ENCODE peak calls at places on chromosome 13, in five cellular contexts. One of them, this sample, is unnamed.

GRCh38 chr13:98922306-98922705 is 55.6 kb downstream of the DOCK9 start:
- DNase-seq in heart right ventricle: no peak
- DNase-seq in CD4-positive, CD25-positive, alpha-beta regulatory T cell: no peak
- DNase-seq in effector memory CD4-positive, alpha-beta T cell: no peak
- DNase-seq in heart left ventricle: no peak
- DNase-seq in this sample: no peak

GRCh38 chr13:110425444-110425780 is 118.3 kb downstream of the COL4A2 start:
- DNase-seq in heart left ventricle: no peak
- DNase-seq in CD4-positive, CD25-positive, alpha-beta regulatory T cell: no peak
- DNase-seq in heart right ventricle: no peak
- DNase-seq in effector memory CD4-positive, alpha-beta T cell: no peak
- DNase-seq in this sample: no peak

GRCh38 chr13:47594833-47595232 is 406.2 kb downstream of the SUCLA2 start:
- DNase-seq in effector memory CD4-positive, alpha-beta T cell: no peak
- DNase-seq in heart left ventricle: no peak
- DNase-seq in CD4-positive, CD25-positive, alpha-beta regulatory T cell: no peak
- DNase-seq in heart right ventricle: no peak
- DNase-seq in this sample: peak; percentile 4

GRCh38 chr13:19681517-19681916 is 48.1 kb downstream of the MPHOSPH8 start:
- DNase-seq in heart left ventricle: no peak
- DNase-seq in CD4-positive, CD25-positive, alpha-beta regulatory T cell: no peak
- DNase-seq in heart right ventricle: no peak
- DNase-seq in effector memory CD4-positive, alpha-beta T cell: no peak
- DNase-seq in this sample: no peak

GRCh38 chr13:50928088-50928487 is 18.5 kb downstream of the RNASEH2B start:
- DNase-seq in CD4-positive, CD25-positive, alpha-beta regulatory T cell: no peak
- DNase-seq in heart left ventricle: no peak
- DNase-seq in effector memory CD4-positive, alpha-beta T cell: no peak
- DNase-seq in heart right ventricle: no peak
- DNase-seq in this sample: no peak

GRCh38 chr13:46531953-46532352 is 21.0 kb upstream of the LRCH1 start:
- DNase-seq in heart left ventricle: no peak
- DNase-seq in effector memory CD4-positive, alpha-beta T cell: no peak
- DNase-seq in heart right ventricle: no peak
- DNase-seq in CD4-positive, CD25-positive, alpha-beta regulatory T cell: no peak
- DNase-seq in this sample: no peak

GRCh38 chr13:27791146-27791900 is 960 bp upstream of the GSX1 start:
- DNase-seq in CD4-positive, CD25-positive, alpha-beta regulatory T cell: no peak
- DNase-seq in effector memory CD4-positive, alpha-beta T cell: no peak
- DNase-seq in heart right ventricle: no peak
- DNase-seq in heart left ventricle: no peak
- DNase-seq in this sample: no peak

GRCh38 chr13:42367836-42368235 is 95.9 kb downstream of the AKAP11 start:
- DNase-seq in effector memory CD4-positive, alpha-beta T cell: no peak
- DNase-seq in heart left ventricle: no peak
- DNase-seq in CD4-positive, CD25-positive, alpha-beta regulatory T cell: no peak
- DNase-seq in heart right ventricle: no peak
- DNase-seq in this sample: no peak

GRCh38 chr13:46662690-46663089 is 109.7 kb downstream of the LRCH1 start:
- DNase-seq in heart left ventricle: no peak
- DNase-seq in CD4-positive, CD25-positive, alpha-beta regulatory T cell: no peak
- DNase-seq in heart right ventricle: no peak
- DNase-seq in effector memory CD4-positive, alpha-beta T cell: no peak
- DNase-seq in this sample: no peak

GRCh38 chr13:46232281-46232680 is 20.6 kb downstream of the LRRC63 start:
- DNase-seq in heart right ventricle: no peak
- DNase-seq in CD4-positive, CD25-positive, alpha-beta regulatory T cell: no peak
- DNase-seq in effector memory CD4-positive, alpha-beta T cell: no peak
- DNase-seq in heart left ventricle: no peak
- DNase-seq in this sample: no peak

GRCh38 chr13:97109256-97109655 is 112.9 kb upstream of the MBNL2 start:
- DNase-seq in heart left ventricle: no peak
- DNase-seq in effector memory CD4-positive, alpha-beta T cell: no peak
- DNase-seq in CD4-positive, CD25-positive, alpha-beta regulatory T cell: no peak
- DNase-seq in heart right ventricle: no peak
- DNase-seq in this sample: no peak

GRCh38 chr13:33207616-33207964 is 78.0 kb downstream of the STARD13 start:
- DNase-seq in heart right ventricle: peak; percentile 51
- DNase-seq in CD4-positive, CD25-positive, alpha-beta regulatory T cell: no peak
- DNase-seq in effector memory CD4-positive, alpha-beta T cell: no peak
- DNase-seq in heart left ventricle: peak; percentile 59
- DNase-seq in this sample: no peak

GRCh38 chr13:101556676-101557121 is 104.2 kb downstream of the ITGBL1 start:
- DNase-seq in heart left ventricle: no peak
- DNase-seq in heart right ventricle: no peak
- DNase-seq in CD4-positive, CD25-positive, alpha-beta regulatory T cell: no peak
- DNase-seq in effector memory CD4-positive, alpha-beta T cell: no peak
- DNase-seq in this sample: no peak

GRCh38 chr13:97849305-97849704 is 104.2 kb upstream of the IPO5 start:
- DNase-seq in effector memory CD4-positive, alpha-beta T cell: no peak
- DNase-seq in heart left ventricle: no peak
- DNase-seq in heart right ventricle: no peak
- DNase-seq in CD4-positive, CD25-positive, alpha-beta regulatory T cell: no peak
- DNase-seq in this sample: no peak

GRCh38 chr13:111005808-111006494 is 91.1 kb upstream of the ANKRD10 start:
- DNase-seq in heart left ventricle: peak; percentile 80
- DNase-seq in heart right ventricle: peak; percentile 71
- DNase-seq in CD4-positive, CD25-positive, alpha-beta regulatory T cell: no peak
- DNase-seq in effector memory CD4-positive, alpha-beta T cell: no peak
- DNase-seq in this sample: no peak

GRCh38 chr13:28094311-28094710 is 6.1 kb downstream of the FLT3 start:
- DNase-seq in effector memory CD4-positive, alpha-beta T cell: no peak
- DNase-seq in CD4-positive, CD25-positive, alpha-beta regulatory T cell: no peak
- DNase-seq in heart left ventricle: no peak
- DNase-seq in heart right ventricle: no peak
- DNase-seq in this sample: no peak

GRCh38 chr13:99331881-99332293 is 24.7 kb upstream of the GPR183 start:
- DNase-seq in heart right ventricle: no peak
- DNase-seq in CD4-positive, CD25-positive, alpha-beta regulatory T cell: no peak
- DNase-seq in effector memory CD4-positive, alpha-beta T cell: no peak
- DNase-seq in heart left ventricle: no peak
- DNase-seq in this sample: no peak

GRCh38 chr13:89402211-89402610 is 1731.0 kb downstream of the SLITRK5 start:
- DNase-seq in effector memory CD4-positive, alpha-beta T cell: no peak
- DNase-seq in heart right ventricle: no peak
- DNase-seq in heart left ventricle: no peak
- DNase-seq in CD4-positive, CD25-positive, alpha-beta regulatory T cell: no peak
- DNase-seq in this sample: no peak

GRCh38 chr13:111620586-111620985 is 300.1 kb downstream of the TEX29 start:
- DNase-seq in heart left ventricle: no peak
- DNase-seq in CD4-positive, CD25-positive, alpha-beta regulatory T cell: no peak
- DNase-seq in heart right ventricle: no peak
- DNase-seq in effector memory CD4-positive, alpha-beta T cell: no peak
- DNase-seq in this sample: no peak

GRCh38 chr13:59120297-59120843 is 1043.4 kb downstream of the DIAPH3 start:
- DNase-seq in CD4-positive, CD25-positive, alpha-beta regulatory T cell: no peak
- DNase-seq in heart right ventricle: no peak
- DNase-seq in heart left ventricle: no peak
- DNase-seq in effector memory CD4-positive, alpha-beta T cell: no peak
- DNase-seq in this sample: no peak

GRCh38 chr13:30730526-30730925 is 4.8 kb upstream of the ALOX5AP start:
- DNase-seq in CD4-positive, CD25-positive, alpha-beta regulatory T cell: no peak
- DNase-seq in effector memory CD4-positive, alpha-beta T cell: no peak
- DNase-seq in heart right ventricle: no peak
- DNase-seq in heart left ventricle: no peak
- DNase-seq in this sample: no peak

GRCh38 chr13:33123066-33123940 is 107.1 kb downstream of the KL start:
- DNase-seq in effector memory CD4-positive, alpha-beta T cell: no peak
- DNase-seq in heart left ventricle: peak; percentile 68
- DNase-seq in CD4-positive, CD25-positive, alpha-beta regulatory T cell: no peak
- DNase-seq in heart right ventricle: no peak
- DNase-seq in this sample: no peak

GRCh38 chr13:89925107-89925506 is 1422.4 kb upstream of the MIR17HG start:
- DNase-seq in CD4-positive, CD25-positive, alpha-beta regulatory T cell: no peak
- DNase-seq in effector memory CD4-positive, alpha-beta T cell: no peak
- DNase-seq in heart left ventricle: no peak
- DNase-seq in heart right ventricle: no peak
- DNase-seq in this sample: peak; percentile 31

GRCh38 chr13:43111887-43112400 is 88.6 kb downstream of the DNAJC15 start:
- DNase-seq in heart left ventricle: no peak
- DNase-seq in heart right ventricle: no peak
- DNase-seq in CD4-positive, CD25-positive, alpha-beta regulatory T cell: no peak
- DNase-seq in effector memory CD4-positive, alpha-beta T cell: no peak
- DNase-seq in this sample: no peak

GRCh38 chr13:98648676-98649075 is 71.8 kb upstream of the STK24 start:
- DNase-seq in heart right ventricle: no peak
- DNase-seq in CD4-positive, CD25-positive, alpha-beta regulatory T cell: no peak
- DNase-seq in heart left ventricle: no peak
- DNase-seq in effector memory CD4-positive, alpha-beta T cell: no peak
- DNase-seq in this sample: no peak

GRCh38 chr13:74064805-74065204 is 69.4 kb downstream of the KLF12 start:
- DNase-seq in heart left ventricle: no peak
- DNase-seq in CD4-positive, CD25-positive, alpha-beta regulatory T cell: no peak
- DNase-seq in heart right ventricle: no peak
- DNase-seq in effector memory CD4-positive, alpha-beta T cell: no peak
- DNase-seq in this sample: no peak

GRCh38 chr13:74062933-74063332 is 71.3 kb downstream of the KLF12 start:
- DNase-seq in effector memory CD4-positive, alpha-beta T cell: no peak
- DNase-seq in heart right ventricle: peak; percentile 80
- DNase-seq in heart left ventricle: peak; percentile 64
- DNase-seq in CD4-positive, CD25-positive, alpha-beta regulatory T cell: no peak
- DNase-seq in this sample: no peak

GRCh38 chr13:74063533-74064100 is 70.6 kb downstream of the KLF12 start:
- DNase-seq in effector memory CD4-positive, alpha-beta T cell: no peak
- DNase-seq in heart right ventricle: no peak
- DNase-seq in heart left ventricle: no peak
- DNase-seq in CD4-positive, CD25-positive, alpha-beta regulatory T cell: no peak
- DNase-seq in this sample: no peak

GRCh38 chr13:74066937-74067336 is 67.3 kb downstream of the KLF12 start:
- DNase-seq in heart right ventricle: no peak
- DNase-seq in CD4-positive, CD25-positive, alpha-beta regulatory T cell: no peak
- DNase-seq in heart left ventricle: no peak
- DNase-seq in effector memory CD4-positive, alpha-beta T cell: no peak
- DNase-seq in this sample: no peak

DNA sequence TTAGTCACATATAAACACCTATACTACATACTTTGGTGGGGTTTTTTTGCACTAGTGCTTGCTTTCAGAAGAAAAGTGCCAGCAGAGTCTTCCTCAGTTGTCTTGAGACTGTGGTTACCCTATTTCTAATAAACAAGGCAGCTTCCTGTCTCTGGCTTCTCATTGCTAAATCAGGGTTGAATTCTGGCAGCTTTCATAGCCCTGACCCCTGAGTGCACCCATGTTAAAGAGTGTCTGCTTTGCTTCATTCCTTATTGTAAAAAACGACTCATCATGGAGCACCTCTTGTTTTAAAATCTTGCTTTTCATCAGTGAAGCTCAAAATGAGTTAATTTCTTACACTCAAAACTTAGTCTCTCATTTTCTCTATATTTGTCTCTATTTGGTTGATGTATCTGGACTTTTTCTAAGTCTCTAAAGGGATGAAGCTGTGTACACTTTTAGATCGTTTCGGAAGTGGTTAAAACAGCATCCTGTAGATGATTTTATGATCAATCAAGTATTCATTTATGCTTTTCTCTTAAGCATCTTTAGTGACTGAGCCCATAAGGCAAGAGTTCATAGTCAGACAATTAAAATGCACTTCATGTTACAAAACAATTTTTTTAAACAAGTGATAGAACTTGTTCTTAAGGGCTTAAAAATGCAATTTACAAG is 72.1 kb downstream of the KLF12 start:
- DNase-seq in effector memory CD4-positive, alpha-beta T cell: no peak
- DNase-seq in CD4-positive, CD25-positive, alpha-beta regulatory T cell: no peak
- DNase-seq in heart left ventricle: no peak
- DNase-seq in heart right ventricle: no peak
- DNase-seq in this sample: no peak
- H3K4me1 ChIP-seq in effector memory CD4-positive, alpha-beta T cell: peaks cover 34% of the 10 kb centered on the region
- H3K4me1 ChIP-seq in CD4-positive, CD25-positive, alpha-beta regulatory T cell: peaks cover 35% of the 10 kb centered on the region
- H3K4me1 ChIP-seq in heart left ventricle: peaks cover 34% of the 10 kb centered on the region
- H3K4me1 ChIP-seq in heart right ventricle: peaks cover 6% of the 10 kb centered on the region
- H3K4me1 ChIP-seq in this sample: no peaks in the 10 kb centered on the region

GRCh38 chr13:113724016-113724758 is 34.8 kb upstream of the TMEM255B start:
- DNase-seq in effector memory CD4-positive, alpha-beta T cell: no peak
- DNase-seq in CD4-positive, CD25-positive, alpha-beta regulatory T cell: no peak
- DNase-seq in heart right ventricle: no peak
- DNase-seq in heart left ventricle: peak; percentile 57
- DNase-seq in this sample: no peak

GRCh38 chr13:113723400-113724015 is 35.5 kb upstream of the TMEM255B start:
- DNase-seq in heart right ventricle: no peak
- DNase-seq in CD4-positive, CD25-positive, alpha-beta regulatory T cell: no peak
- DNase-seq in effector memory CD4-positive, alpha-beta T cell: no peak
- DNase-seq in heart left ventricle: peak; percentile 28
- DNase-seq in this sample: no peak

GRCh38 chr13:113722921-113723320 is 36.1 kb upstream of the TMEM255B start:
- DNase-seq in CD4-positive, CD25-positive, alpha-beta regulatory T cell: no peak
- DNase-seq in effector memory CD4-positive, alpha-beta T cell: no peak
- DNase-seq in heart left ventricle: peak; percentile 40
- DNase-seq in heart right ventricle: no peak
- DNase-seq in this sample: no peak

GRCh38 chr13:113726961-113727411 is 32.0 kb upstream of the TMEM255B start:
- DNase-seq in effector memory CD4-positive, alpha-beta T cell: no peak
- DNase-seq in heart right ventricle: no peak
- DNase-seq in heart left ventricle: peak; percentile 63
- DNase-seq in CD4-positive, CD25-positive, alpha-beta regulatory T cell: no peak
- DNase-seq in this sample: no peak

DNA sequence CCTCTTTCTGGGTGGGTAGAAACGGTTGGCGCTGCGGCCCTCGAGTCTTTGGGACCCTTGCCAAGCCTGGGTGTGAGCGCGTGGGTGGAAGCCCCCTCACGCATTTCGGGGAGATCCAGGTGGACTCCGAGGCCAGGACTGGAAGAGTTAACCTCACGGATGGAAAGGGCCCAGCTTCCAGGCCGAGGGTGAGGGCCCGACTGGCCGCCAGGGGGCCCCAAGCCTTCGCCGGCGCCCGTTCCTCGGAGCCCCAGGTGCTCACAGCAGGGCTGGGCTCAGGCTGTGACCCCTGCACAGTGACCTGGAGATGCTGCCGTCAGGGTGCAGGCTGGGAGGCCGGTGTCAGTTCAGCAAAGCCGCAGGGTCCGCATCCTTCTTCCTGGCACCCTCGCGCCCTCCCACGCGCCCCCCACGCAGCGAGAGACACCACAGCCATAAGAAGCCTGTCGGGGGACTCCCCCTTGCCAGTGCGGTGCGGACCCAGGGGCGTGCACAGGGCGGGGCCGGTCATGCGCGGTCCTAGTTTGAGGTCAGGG is 34.2 kb upstream of the TMEM255B start:
- DNase-seq in heart left ventricle: peak; percentile 92
- DNase-seq in effector memory CD4-positive, alpha-beta T cell: peak; percentile 86
- DNase-seq in heart right ventricle: peak; percentile 84
- DNase-seq in CD4-positive, CD25-positive, alpha-beta regulatory T cell: peak; percentile 83
- DNase-seq in this sample: no peak
- H3K27ac ChIP-seq in heart left ventricle: peak overlapping the region; percentile 85
- H3K27ac ChIP-seq in effector memory CD4-positive, alpha-beta T cell: peak overlapping the region; percentile 54
- H3K27ac ChIP-seq in heart right ventricle: no peak overlapping the region
- H3K27ac ChIP-seq in CD4-positive, CD25-positive, alpha-beta regulatory T cell: peak overlapping the region; percentile 68
- H3K27ac ChIP-seq in this sample: no peak overlapping the region

GRCh38 chr13:29494520-29494919 is 101.0 kb downstream of the SLC7A1 start:
- DNase-seq in heart left ventricle: no peak
- DNase-seq in heart right ventricle: no peak
- DNase-seq in CD4-positive, CD25-positive, alpha-beta regulatory T cell: no peak
- DNase-seq in effector memory CD4-positive, alpha-beta T cell: no peak
- DNase-seq in this sample: no peak
- H3K4me1 ChIP-seq in heart left ventricle: peaks cover 10% of the 10 kb centered on the region
- H3K4me1 ChIP-seq in heart right ventricle: no peaks in the 10 kb centered on the region
- H3K4me1 ChIP-seq in CD4-positive, CD25-positive, alpha-beta regulatory T cell: peaks cover 3% of the 10 kb centered on the region
- H3K4me1 ChIP-seq in effector memory CD4-positive, alpha-beta T cell: no peaks in the 10 kb centered on the region
- H3K4me1 ChIP-seq in this sample: no peaks in the 10 kb centered on the region

GRCh38 chr13:35987572-35988513 is 143.3 kb downstream of the DCLK1 start:
- DNase-seq in heart right ventricle: no peak
- DNase-seq in heart left ventricle: peak; percentile 63
- DNase-seq in effector memory CD4-positive, alpha-beta T cell: no peak
- DNase-seq in CD4-positive, CD25-positive, alpha-beta regulatory T cell: no peak
- DNase-seq in this sample: no peak
- H3K27ac ChIP-seq in heart right ventricle: no peak overlapping the region
- H3K27ac ChIP-seq in heart left ventricle: no peak overlapping the region
- H3K27ac ChIP-seq in effector memory CD4-positive, alpha-beta T cell: no peak overlapping the region
- H3K27ac ChIP-seq in CD4-positive, CD25-positive, alpha-beta regulatory T cell: no peak overlapping the region
- H3K27ac ChIP-seq in this sample: no peak overlapping the region